ENCODE peak calls at places on chromosome 22, in seven cellular contexts. J, Y, U, N, P, F and E are unnamed samples. For H3K9me3, the result is how much of the 10 kb centered on the place peaks cover.

GRCh38 chr22:26453195-26453594 is 24.1 kb downstream of the ASPHD2 start:
- DNase-seq in J (no peak), Y (no peak), U (no peak), N (no peak), P (no peak), F (no peak), E (no peak)

GRCh38 chr22:40694409-40694808 is 15.1 kb downstream of the MCHR1 start:
- DNase-seq in J (peak), Y (no peak), U (no peak), N (no peak), P (no peak), F (no peak), E (no peak)

GRCh38 chr22:43812149-43812842 is at the start of gene EFCAB6:
- DNase-seq in J (peak), Y (peak), U (peak), N (peak), P (peak), F (peak), E (peak)

GRCh38 chr22:43848366-43849171 is 13.7 kb downstream of the SULT4A1 start:
- DNase-seq in J (no peak), Y (no peak), U (no peak), N (peak), P (peak), F (peak), E (peak)

GRCh38 chr22:18056161-18056666 is 21.6 kb upstream of the PEX26 start:
- DNase-seq in J (no peak), Y (peak), U (no peak), N (no peak), P (peak), F (no peak), E (no peak)

GRCh38 chr22:20979243-20979809 is 2.8 kb upstream of the LZTR1 start:
- DNase-seq in J (peak), Y (peak), U (peak), N (peak), P (peak), F (peak), E (peak)

GRCh38 chr22:41367680-41368542 is 13.8 kb upstream of the TEF start:
- DNase-seq in J (no peak), Y (peak), U (peak), N (no peak), P (peak), F (peak), E (peak)

GRCh38 chr22:46057206-46057605 is 80.2 kb upstream of the WNT7B start:
- DNase-seq in J (peak), Y (peak), U (peak), N (no peak), P (no peak), F (no peak), E (no peak)

GRCh38 chr22:36022162-36022561 is 6.5 kb downstream of the RBFOX2 start:
- DNase-seq in J (no peak), Y (no peak), U (no peak), N (no peak), P (no peak), F (no peak), E (no peak)

GRCh38 chr22:35324067-35324466 is 24.4 kb downstream of the TOM1 start:
- DNase-seq in J (no peak), Y (no peak), U (no peak), N (no peak), P (no peak), F (no peak), E (no peak)

GRCh38 chr22:26234267-26234666 is 65.0 kb downstream of the SEZ6L start:
- DNase-seq in J (no peak), Y (no peak), U (no peak), N (no peak), P (no peak), F (no peak), E (no peak)

GRCh38 chr22:22067192-22067591 is 84.6 kb upstream of the TOP3B start:
- DNase-seq in J (no peak), Y (no peak), U (no peak), N (no peak), P (no peak), F (no peak), E (no peak)

GRCh38 chr22:35587447-35587870 is 29.7 kb downstream of the MB start:
- DNase-seq in J (peak), Y (no peak), U (peak), N (no peak), P (no peak), F (no peak), E (no peak)

GRCh38 chr22:44039566-44040171 is 15.6 kb downstream of the PARVB start:
- DNase-seq in J (no peak), Y (no peak), U (no peak), N (no peak), P (no peak), F (no peak), E (no peak)

GRCh38 chr22:42863349-42863911 is 6.4 kb upstream of the ARFGAP3 start:
- DNase-seq in J (peak), Y (peak), U (no peak), N (no peak), P (no peak), F (no peak), E (no peak)

GRCh38 chr22:36853407-36854099 is 7.3 kb upstream of the NCF4 start:
- DNase-seq in J (peak), Y (no peak), U (peak), N (peak), P (peak), F (peak), E (peak)

DNA sequence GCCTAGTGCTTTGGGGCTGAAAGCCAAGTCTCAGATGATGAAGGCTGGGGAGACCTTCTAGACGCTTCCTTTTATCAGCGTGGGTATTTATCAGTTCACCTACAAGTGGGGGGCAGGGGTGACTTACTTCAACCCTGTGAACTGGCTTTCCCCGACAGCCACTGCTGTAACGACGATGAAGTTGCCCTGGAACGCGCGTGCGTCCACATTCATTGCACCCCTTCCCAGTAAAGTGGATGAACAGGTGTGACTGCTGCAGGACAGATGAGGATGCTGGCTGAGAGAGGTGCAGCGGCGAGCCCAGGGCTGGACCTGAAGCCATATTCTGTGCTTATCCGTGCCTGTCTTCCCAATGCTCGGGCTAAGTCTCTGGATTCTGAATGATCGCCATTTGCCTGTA is 1122.3 kb downstream of the TBC1D22A start:
- DNase-seq in J (no peak), Y (no peak), U (no peak), N (no peak), P (no peak), F (no peak), E (no peak)
- H3K9me3 ChIP-seq in J (under half), Y (half or more), U (under half), N (under half), P (under half), F (under half), E (under half)

GRCh38 chr22:47392729-47393128 is 630.3 kb downstream of the TBC1D22A start:
- DNase-seq in J (no peak), Y (no peak), U (no peak), N (no peak), P (no peak), F (no peak), E (no peak)
- H3K9me3 ChIP-seq in J (under half), Y (half or more), U (under half), N (under half), P (under half), F (half or more), E (under half)

GRCh38 chr22:47396105-47396504 is 633.7 kb downstream of the TBC1D22A start:
- DNase-seq in J (no peak), Y (no peak), U (no peak), N (no peak), P (no peak), F (no peak), E (no peak)
- H3K9me3 ChIP-seq in J (under half), Y (half or more), U (under half), N (half or more), P (under half), F (half or more), E (under half)

GRCh38 chr22:48558606-48559402 is 1268.9 kb downstream of the BRD1 start:
- DNase-seq in J (no peak), Y (no peak), U (no peak), N (no peak), P (no peak), F (no peak), E (no peak)

GRCh38 chr22:48556751-48557150 is 1270.9 kb downstream of the BRD1 start:
- DNase-seq in J (no peak), Y (no peak), U (no peak), N (no peak), P (no peak), F (no peak), E (no peak)

GRCh38 chr22:48559647-48560388 is 1267.9 kb downstream of the BRD1 start:
- DNase-seq in J (no peak), Y (no peak), U (no peak), N (no peak), P (no peak), F (no peak), E (no peak)

GRCh38 chr22:48555606-48556005 is 1272.1 kb downstream of the BRD1 start:
- DNase-seq in J (no peak), Y (no peak), U (no peak), N (no peak), P (no peak), F (no peak), E (no peak)

GRCh38 chr22:48557473-48557872 is 1270.2 kb downstream of the BRD1 start:
- DNase-seq in J (no peak), Y (no peak), U (no peak), N (no peak), P (no peak), F (no peak), E (no peak)
- H3K9me3 ChIP-seq in J (under half), Y (under half), U (under half), N (under half), P (under half), F (under half), E (under half)

GRCh38 chr22:49878206-49878605 is 24.6 kb downstream of the ZBED4 start:
- DNase-seq in J (no peak), Y (no peak), U (no peak), N (no peak), P (no peak), F (no peak), E (no peak)
- H3K9me3 ChIP-seq in J (under half), Y (under half), U (under half), N (under half), P (under half), F (under half), E (under half)